ENCODE peak calls at places on chromosome 5, in seven cellular contexts. One of them, this sample, is unnamed.

GRCh38 chr5:124343021-124343420 is 403.4 kb downstream of the ZNF608 start:
- DNase-seq in RKO: no peak
- DNase-seq in left cardiac atrium: no peak
- DNase-seq in effector memory CD4-positive, alpha-beta T cell: no peak
- DNase-seq in AG09309: no peak
- DNase-seq in HEK293T: no peak
- DNase-seq in cardiac fibroblast: peak; percentile 7
- DNase-seq in this sample: no peak

GRCh38 chr5:81207009-81207408 is 26.1 kb upstream of the CKMT2 start:
- DNase-seq in RKO: no peak
- DNase-seq in left cardiac atrium: no peak
- DNase-seq in effector memory CD4-positive, alpha-beta T cell: no peak
- DNase-seq in AG09309: no peak
- DNase-seq in HEK293T: peak; percentile 31
- DNase-seq in cardiac fibroblast: peak; percentile 17
- DNase-seq in this sample: no peak

GRCh38 chr5:88899338-88899737 is 16.4 kb upstream of the MEF2C start:
- DNase-seq in RKO: no peak
- DNase-seq in left cardiac atrium: no peak
- DNase-seq in effector memory CD4-positive, alpha-beta T cell: no peak
- DNase-seq in AG09309: no peak
- DNase-seq in HEK293T: no peak
- DNase-seq in cardiac fibroblast: no peak
- DNase-seq in this sample: no peak

GRCh38 chr5:171709930-171710329 is 75.7 kb upstream of the SMIM23 start:
- DNase-seq in RKO: no peak
- DNase-seq in left cardiac atrium: peak; percentile 43
- DNase-seq in effector memory CD4-positive, alpha-beta T cell: no peak
- DNase-seq in AG09309: no peak
- DNase-seq in HEK293T: no peak
- DNase-seq in cardiac fibroblast: no peak
- DNase-seq in this sample: peak; percentile 57

GRCh38 chr5:146042628-146043279 is 62.6 kb downstream of the PLAC8L1 start:
- DNase-seq in RKO: no peak
- DNase-seq in left cardiac atrium: peak; percentile 33
- DNase-seq in effector memory CD4-positive, alpha-beta T cell: no peak
- DNase-seq in AG09309: peak; percentile 4
- DNase-seq in HEK293T: no peak
- DNase-seq in cardiac fibroblast: peak; percentile 57
- DNase-seq in this sample: no peak

GRCh38 chr5:142245776-142246175 is 79.0 kb downstream of the SPRY4 start:
- DNase-seq in RKO: no peak
- DNase-seq in left cardiac atrium: no peak
- DNase-seq in effector memory CD4-positive, alpha-beta T cell: no peak
- DNase-seq in AG09309: no peak
- DNase-seq in HEK293T: no peak
- DNase-seq in cardiac fibroblast: peak; percentile 52
- DNase-seq in this sample: no peak

GRCh38 chr5:14676320-14676719 is 11.8 kb downstream of the OTULIN start:
- DNase-seq in RKO: no peak
- DNase-seq in left cardiac atrium: no peak
- DNase-seq in effector memory CD4-positive, alpha-beta T cell: no peak
- DNase-seq in AG09309: no peak
- DNase-seq in HEK293T: no peak
- DNase-seq in cardiac fibroblast: peak; percentile 45
- DNase-seq in this sample: no peak

GRCh38 chr5:32707394-32707997 is 3.6 kb upstream of the NPR3 start:
- DNase-seq in RKO: peak; percentile 33
- DNase-seq in left cardiac atrium: no peak
- DNase-seq in effector memory CD4-positive, alpha-beta T cell: no peak
- DNase-seq in AG09309: no peak
- DNase-seq in HEK293T: peak; percentile 31
- DNase-seq in cardiac fibroblast: peak; percentile 57
- DNase-seq in this sample: no peak

GRCh38 chr5:17839848-17840247 is 205.6 kb downstream of the TAF11L14 start:
- DNase-seq in RKO: no peak
- DNase-seq in left cardiac atrium: no peak
- DNase-seq in effector memory CD4-positive, alpha-beta T cell: no peak
- DNase-seq in AG09309: no peak
- DNase-seq in HEK293T: no peak
- DNase-seq in cardiac fibroblast: no peak
- DNase-seq in this sample: no peak

GRCh38 chr5:140358738-140359310 is 1.2 kb upstream of the SLC4A9 start:
- DNase-seq in RKO: peak; percentile 68
- DNase-seq in left cardiac atrium: no peak
- DNase-seq in effector memory CD4-positive, alpha-beta T cell: no peak
- DNase-seq in AG09309: no peak
- DNase-seq in HEK293T: peak; percentile 53
- DNase-seq in cardiac fibroblast: peak; percentile 55
- DNase-seq in this sample: no peak

GRCh38 chr5:35345222-35345621 is 114.9 kb upstream of the PRLR start:
- DNase-seq in RKO: peak; percentile 28
- DNase-seq in left cardiac atrium: no peak
- DNase-seq in effector memory CD4-positive, alpha-beta T cell: no peak
- DNase-seq in AG09309: no peak
- DNase-seq in HEK293T: no peak
- DNase-seq in cardiac fibroblast: peak; percentile 16
- DNase-seq in this sample: no peak

GRCh38 chr5:171127314-171127713 is 181.7 kb upstream of the TLX3 start:
- DNase-seq in RKO: no peak
- DNase-seq in left cardiac atrium: no peak
- DNase-seq in effector memory CD4-positive, alpha-beta T cell: no peak
- DNase-seq in AG09309: no peak
- DNase-seq in HEK293T: no peak
- DNase-seq in cardiac fibroblast: no peak
- DNase-seq in this sample: no peak

GRCh38 chr5:178340187-178340586 is 107.6 kb upstream of the PHYKPL start:
- DNase-seq in RKO: no peak
- DNase-seq in left cardiac atrium: peak; percentile 6
- DNase-seq in effector memory CD4-positive, alpha-beta T cell: no peak
- DNase-seq in AG09309: no peak
- DNase-seq in HEK293T: no peak
- DNase-seq in cardiac fibroblast: no peak
- DNase-seq in this sample: no peak

GRCh38 chr5:74974451-74975089 is 77.8 kb downstream of the GCNT4 start:
- DNase-seq in RKO: no peak
- DNase-seq in left cardiac atrium: no peak
- DNase-seq in effector memory CD4-positive, alpha-beta T cell: no peak
- DNase-seq in AG09309: no peak
- DNase-seq in HEK293T: no peak
- DNase-seq in cardiac fibroblast: no peak
- DNase-seq in this sample: no peak

GRCh38 chr5:180126716-180127681 is 55.4 kb upstream of the RNF130 start:
- DNase-seq in RKO: no peak
- DNase-seq in left cardiac atrium: no peak
- DNase-seq in effector memory CD4-positive, alpha-beta T cell: no peak
- DNase-seq in AG09309: no peak
- DNase-seq in HEK293T: peak; percentile 86
- DNase-seq in cardiac fibroblast: peak; percentile 19
- DNase-seq in this sample: peak; percentile 60

GRCh38 chr5:163916376-163916775 is 411.0 kb downstream of the MAT2B start:
- DNase-seq in RKO: no peak
- DNase-seq in left cardiac atrium: no peak
- DNase-seq in effector memory CD4-positive, alpha-beta T cell: no peak
- DNase-seq in AG09309: no peak
- DNase-seq in HEK293T: no peak
- DNase-seq in cardiac fibroblast: peak; percentile 29
- DNase-seq in this sample: no peak

GRCh38 chr5:132822650-132823480 is 7.6 kb downstream of the SHROOM1 start:
- DNase-seq in RKO: no peak
- DNase-seq in left cardiac atrium: no peak
- DNase-seq in effector memory CD4-positive, alpha-beta T cell: no peak
- DNase-seq in AG09309: no peak
- DNase-seq in HEK293T: no peak
- DNase-seq in cardiac fibroblast: peak; percentile 44
- DNase-seq in this sample: no peak

GRCh38 chr5:137600721-137601360 is 101.7 kb upstream of the SPOCK1 start:
- DNase-seq in RKO: no peak
- DNase-seq in left cardiac atrium: no peak
- DNase-seq in effector memory CD4-positive, alpha-beta T cell: no peak
- DNase-seq in AG09309: no peak
- DNase-seq in HEK293T: no peak
- DNase-seq in cardiac fibroblast: no peak
- DNase-seq in this sample: no peak

This sample was measured in Right ventricle myocardium superior.